ENCODE peak calls at places on chromosome 21, in five cellular contexts. Y is IMR-90, G is breast epithelium, S is ovary, X is Peyer's patch. L is an unnamed sample. For H3K4me1, the result is how much of the 10 kb centered on the place peaks cover.

GRCh38 chr21:33369586-33369985 is 33.6 kb upstream of the IFNGR2 start:
- DNase-seq in G (no peak), X (no peak), S (no peak), Y (no peak), L (no peak)

GRCh38 chr21:42850866-42851391 is 28.4 kb downstream of the WDR4 start:
- DNase-seq in S (no peak), Y (no peak), X (peak), G (no peak), L (peak)

GRCh38 chr21:25994758-25995163 is 175.8 kb downstream of the APP start:
- DNase-seq in Y (no peak), S (no peak), G (no peak), X (no peak), L (no peak)

GRCh38 chr21:17491716-17492414 is 21.0 kb upstream of the CXADR start:
- DNase-seq in S (no peak), Y (peak), X (no peak), G (no peak), L (peak)

GRCh38 chr21:14753466-14754258 is 207.5 kb upstream of the SAMSN1 start:
- DNase-seq in X (no peak), S (no peak), G (no peak), Y (no peak), L (no peak)

GRCh38 chr21:36035381-36035791 is 24.9 kb downstream of the SETD4 start:
- DNase-seq in Y (no peak), G (no peak), X (no peak), S (no peak), L (peak)

GRCh38 chr21:33111577-33111976 is 41.6 kb downstream of the OLIG1 start:
- DNase-seq in Y (no peak), S (no peak), G (no peak), X (no peak), L (no peak)

GRCh38 chr21:16113052-16113715 is 383.4 kb downstream of the USP25 start:
- DNase-seq in S (no peak), G (no peak), Y (peak), X (no peak), L (no peak)

GRCh38 chr21:33214056-33214455 is 15.7 kb upstream of the IFNAR2 start:
- DNase-seq in X (no peak), S (no peak), G (no peak), Y (no peak), L (no peak)

GRCh38 chr21:15221799-15222386 is 157.1 kb upstream of the NRIP1 start:
- DNase-seq in S (no peak), Y (peak), X (no peak), G (no peak), L (peak)

GRCh38 chr21:39472786-39473185 is 21.0 kb downstream of the SH3BGR start:
- DNase-seq in S (no peak), X (no peak), Y (no peak), G (no peak), L (no peak)

GRCh38 chr21:15281714-15282113 is 216.9 kb upstream of the NRIP1 start:
- DNase-seq in G (no peak), Y (no peak), X (no peak), S (no peak), L (no peak)

GRCh38 chr21:14675774-14676530 is 129.8 kb upstream of the SAMSN1 start:
- DNase-seq in X (peak), S (no peak), G (no peak), Y (no peak), L (no peak)

GRCh38 chr21:26433386-26433785 is 139.7 kb downstream of the CYYR1 start:
- DNase-seq in Y (no peak), X (no peak), S (no peak), G (no peak), L (no peak)

DNA sequence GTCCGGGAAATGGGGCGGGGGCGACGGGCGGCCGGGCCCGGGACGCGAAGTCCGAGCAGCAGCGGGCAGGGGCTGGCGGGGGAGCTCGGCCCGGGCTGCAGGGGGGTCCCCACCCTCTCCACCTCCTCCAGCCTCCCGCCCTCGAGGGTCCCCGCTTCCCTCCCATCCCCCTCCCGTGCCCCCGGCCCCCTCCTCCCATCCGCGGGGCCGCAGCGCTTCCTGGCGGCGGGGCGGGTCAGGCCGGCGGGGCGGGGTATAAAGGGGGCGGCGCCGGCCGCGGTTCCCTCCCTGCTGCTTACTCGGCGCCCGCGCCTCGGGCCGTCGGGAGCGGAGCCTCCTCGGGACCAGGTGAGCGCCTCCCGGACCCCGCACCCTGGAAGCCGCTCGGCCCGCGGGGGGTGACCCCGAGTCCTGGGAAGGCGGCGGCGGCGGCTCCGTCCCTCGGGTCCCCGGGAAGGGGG is at the start of gene COL6A2:
- DNase-seq in X (peak), G (peak), Y (peak), S (peak), L (peak)
- TF ChIP-seq POLR2A in X (no peak), G (no peak), Y (peak), S (peak), L (no peak)

DNA sequence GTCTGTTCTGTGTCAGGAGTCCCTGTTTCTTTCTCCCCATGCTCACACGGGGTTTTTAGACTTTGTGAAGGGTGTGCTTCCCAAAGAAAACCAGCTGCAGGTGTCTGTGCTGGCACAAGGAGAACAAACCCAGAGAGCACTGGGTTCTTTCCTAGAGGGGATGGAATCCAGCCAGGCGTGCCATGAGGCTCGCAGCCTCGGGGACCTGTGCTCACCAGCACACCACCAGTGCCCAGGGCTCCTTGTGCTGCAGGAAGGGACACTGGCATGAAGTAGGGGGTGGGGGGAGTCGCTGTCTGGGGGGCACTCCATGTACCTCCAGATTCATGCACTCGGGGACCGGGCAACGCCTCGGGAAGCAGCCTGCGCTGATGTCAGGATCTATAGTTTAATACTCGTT is 57.9 kb downstream of the AGPAT3 start:
- DNase-seq in Y (no peak), X (no peak), S (no peak), G (no peak), L (no peak)
- H3K4me1 ChIP-seq in Y (under half), X (half or more), S (under half), G (under half), L (under half)

GRCh38 chr21:46229133-46229922 is 754 bp upstream of the LSS start:
- DNase-seq in G (no peak), S (peak), X (no peak), Y (no peak), L (no peak)
- TF ChIP-seq POLR2A in G (no peak), S (no peak), X (no peak), Y (no peak), L (no peak)

DNA sequence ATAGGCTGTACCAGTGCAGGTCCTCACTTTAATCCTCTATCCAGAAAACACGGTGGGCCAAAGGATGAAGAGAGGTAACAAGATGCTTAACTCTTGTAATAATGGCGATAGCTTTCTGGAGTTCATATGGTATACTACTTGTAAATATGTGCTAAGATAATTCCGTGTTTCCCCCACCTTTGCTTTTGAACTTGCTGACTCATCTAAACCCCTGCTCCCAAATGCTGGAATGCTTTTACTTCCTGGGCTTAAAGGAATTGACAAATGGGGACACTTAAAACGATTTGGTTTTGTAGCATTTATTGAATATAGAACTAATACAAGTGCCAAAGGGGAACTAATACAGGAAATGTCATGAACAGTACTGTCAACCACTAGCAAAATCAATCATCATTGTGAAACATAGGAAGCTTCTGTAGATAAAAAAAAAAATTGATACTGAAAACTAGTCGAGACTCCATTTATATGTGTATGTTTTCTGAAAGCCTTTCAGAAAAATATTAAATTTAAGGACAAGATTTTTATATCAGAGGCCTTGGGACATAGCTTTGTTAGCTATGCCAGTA is 7.0 kb downstream of the SOD1 start:
- DNase-seq in X (no peak), G (no peak), S (no peak), Y (no peak), L (no peak)
- H3K4me1 ChIP-seq in X (under half), G (under half), S (under half), Y (under half), L (half or more)

GRCh38 chr21:44482581-44483287 is 27.4 kb downstream of the LRRC3 start:
- DNase-seq in X (no peak), Y (no peak), G (no peak), S (no peak), L (no peak)
- TF ChIP-seq POLR2A in X (no peak), Y (no peak), G (no peak), S (no peak), L (no peak)

GRCh38 chr21:34923626-34924025 is 125.5 kb downstream of the RUNX1 start:
- DNase-seq in Y (no peak), G (no peak), S (no peak), X (no peak), L (no peak)
- H3K4me1 ChIP-seq in Y (under half), G (under half), S (under half), X (under half), L (under half)

GRCh38 chr21:34889287-34889536 is 159.9 kb downstream of the RUNX1 start:
- DNase-seq in S (peak), Y (peak), G (no peak), X (peak), L (peak)

GRCh38 chr21:34890724-34891609 is 158.1 kb downstream of the RUNX1 start:
- DNase-seq in S (peak), X (peak), Y (peak), G (no peak), L (no peak)

GRCh38 chr21:34888569-34889286 is 160.4 kb downstream of the RUNX1 start:
- DNase-seq in G (peak), X (peak), S (peak), Y (peak), L (peak)

GRCh38 chr21:34890258-34890723 is 158.8 kb downstream of the RUNX1 start:
- DNase-seq in X (no peak), Y (no peak), G (no peak), S (no peak), L (no peak)

DNA sequence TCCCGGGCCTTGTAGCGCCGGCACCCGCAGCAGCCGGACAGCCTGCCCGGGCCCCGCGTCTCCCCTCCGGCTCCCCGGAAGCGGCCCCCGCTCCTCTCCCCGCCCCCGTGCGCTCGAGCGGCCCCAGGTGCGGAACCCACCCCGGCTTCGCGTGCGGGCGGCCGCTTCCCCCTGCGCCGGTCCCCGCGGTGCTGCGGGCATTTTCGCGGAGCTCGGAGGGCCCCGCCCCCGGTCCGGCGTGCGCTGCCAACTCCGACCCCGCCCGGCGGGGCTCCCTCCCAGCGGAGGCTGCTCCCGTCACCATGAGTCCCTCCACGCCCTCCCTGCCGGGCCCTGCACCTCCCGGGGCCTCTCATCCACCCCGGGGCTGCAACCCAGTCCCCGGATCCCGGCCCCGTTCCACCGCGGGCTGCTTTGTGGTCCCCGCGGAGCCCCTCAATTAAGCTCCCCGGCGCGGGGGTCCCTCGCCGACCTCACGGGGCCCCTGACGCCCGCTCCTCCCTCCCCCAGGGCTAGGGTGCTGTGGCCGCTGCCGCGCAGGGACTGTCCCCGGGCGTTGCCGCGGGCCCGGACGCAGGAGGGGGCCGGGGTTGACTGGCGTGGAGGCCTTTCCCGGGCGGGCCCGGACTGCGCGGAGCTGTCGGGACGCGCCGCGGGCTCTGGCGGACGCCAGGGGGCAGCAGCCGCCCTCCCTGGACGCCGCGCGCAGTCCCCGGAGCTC is 159.4 kb downstream of the RUNX1 start:
- DNase-seq in G (peak), S (peak), Y (peak), X (peak), L (peak)
- TF ChIP-seq POLR2A in G (no peak), S (no peak), Y (no peak), X (no peak), L (peak)

DNA sequence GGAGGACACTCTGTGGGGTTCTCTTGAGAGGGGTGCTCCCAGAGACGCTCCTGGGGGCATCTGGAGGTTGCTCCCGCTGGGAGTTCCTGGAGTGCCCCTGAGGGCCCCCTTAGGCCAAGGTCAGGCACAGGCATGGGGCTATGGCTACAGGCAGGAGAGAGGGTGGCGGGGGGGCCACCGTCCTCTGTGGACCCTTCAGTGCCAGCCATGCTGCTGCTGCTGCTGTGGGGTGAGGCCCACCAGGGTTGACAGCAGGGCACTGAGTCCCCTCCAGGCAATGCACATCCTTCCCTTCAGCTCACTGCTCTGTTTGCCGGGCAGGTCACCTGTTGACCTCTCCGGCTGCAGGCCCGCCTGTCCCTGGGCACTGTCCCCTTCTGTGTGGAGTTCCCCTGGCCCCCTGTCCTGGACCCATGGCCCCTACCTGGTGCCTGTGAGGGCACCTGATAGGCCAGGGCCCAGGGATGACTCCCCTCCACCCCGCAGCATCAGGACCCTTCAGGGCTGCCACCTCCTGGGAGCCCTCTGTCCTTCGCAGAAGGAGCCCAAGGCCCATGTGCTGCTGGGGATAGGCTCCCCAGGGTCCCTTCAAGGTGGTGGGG is 34.2 kb upstream of the ADARB1 start:
- DNase-seq in S (no peak), X (no peak), Y (no peak), G (no peak), L (no peak)
- H3K4me1 ChIP-seq in S (under half), X (under half), Y (under half), G (under half), L (under half)

DNA sequence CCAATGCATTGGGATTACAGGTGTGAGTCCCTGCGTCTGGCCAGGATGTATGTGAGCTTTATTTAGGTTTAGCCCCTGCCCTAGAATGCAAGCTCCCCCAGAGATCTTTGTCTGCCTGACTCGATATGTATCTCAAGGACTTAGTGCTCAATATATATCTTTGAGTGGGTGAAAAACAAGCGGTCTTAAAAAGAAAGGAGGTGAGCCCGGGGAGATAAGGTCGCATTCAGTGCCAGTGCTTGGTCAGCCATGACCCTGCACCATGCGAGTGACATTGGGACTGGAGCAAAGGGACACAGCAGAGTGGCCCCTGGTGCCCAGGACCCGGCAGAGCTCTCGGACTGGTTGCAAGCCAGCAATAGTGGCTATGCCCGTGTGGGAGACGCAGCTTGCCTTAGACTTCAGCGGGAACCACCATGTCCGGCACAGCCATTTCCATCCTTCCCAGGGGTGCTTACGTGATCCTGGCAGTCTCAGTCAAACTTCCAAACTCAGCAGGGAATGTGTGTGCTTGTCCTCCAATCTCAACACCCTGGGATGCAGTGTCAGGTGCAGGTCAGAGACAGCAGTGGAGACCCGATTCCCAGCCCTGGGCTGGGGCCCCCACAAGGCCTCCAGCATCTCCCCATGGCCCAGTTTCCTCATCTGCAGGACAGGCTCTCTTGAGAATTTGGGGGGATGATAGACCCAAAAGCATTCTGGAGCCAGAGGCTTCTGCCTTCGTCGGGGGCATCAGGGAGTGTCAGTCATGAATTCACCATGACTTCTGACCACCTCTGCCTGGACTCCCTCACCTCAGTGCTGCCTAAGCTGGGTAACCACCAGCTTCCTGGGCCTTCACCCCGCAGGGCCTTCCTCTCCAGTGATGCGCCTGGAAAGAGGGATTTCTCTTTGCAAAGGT is 1.8 kb downstream of the MX2 start:
- DNase-seq in X (no peak), G (no peak), Y (no peak), S (no peak), L (no peak)
- TF ChIP-seq POLR2A in X (no peak), G (no peak), Y (no peak), S (no peak), L (no peak)

GRCh38 chr21:40840441-40840840 is 6.5 kb downstream of the DSCAM start:
- DNase-seq in G (no peak), S (no peak), X (no peak), Y (no peak), L (no peak)
- H3K4me1 ChIP-seq in G (under half), S (under half), X (under half), Y (under half), L (under half)